ENCODE peak calls at places on chromosomes 3 and 15, in five cellular contexts. S is CD8-positive, alpha-beta memory T cell; B is left lung; E is right atrium auricular region; H is fibroblast of lung. X is an unnamed sample. For H3K9me3 and H3K4me1, the result is how much of the 10 kb centered on the place peaks cover.

GRCh38 chr3:157311633-157312365 is 124.9 kb upstream of the PTX3 start:
- DNase-seq in E (no peak), S (no peak), H (peak), B (no peak), X (no peak)

GRCh38 chr3:4977001-4977888 is 2.0 kb upstream of the BHLHE40 start:
- DNase-seq in E (peak), B (peak), S (peak), H (peak), X (peak)

GRCh38 chr3:63955036-63955650 is 43.0 kb upstream of the SCAANT1 start:
- DNase-seq in S (no peak), E (no peak), B (no peak), H (no peak), X (no peak)

GRCh38 chr3:146746190-146746589 is 141.0 kb upstream of the PLSCR5 start:
- DNase-seq in E (no peak), B (no peak), H (no peak), S (no peak), X (no peak)

GRCh38 chr3:133856316-133856715 is 39.4 kb downstream of the RAB6B start:
- DNase-seq in S (no peak), E (no peak), B (no peak), H (no peak), X (no peak)

GRCh38 chr15:94579261-94579660 is 347.9 kb downstream of the MCTP2 start:
- DNase-seq in S (no peak), H (no peak), E (no peak), B (no peak), X (no peak)

GRCh38 chr3:112327371-112327951 is 5.5 kb upstream of the CD200 start:
- DNase-seq in S (no peak), E (no peak), H (peak), B (no peak), X (no peak)

GRCh38 chr15:72168833-72169232 is 28.8 kb downstream of the GRAMD2A start:
- DNase-seq in S (no peak), H (no peak), B (no peak), E (no peak), X (no peak)

GRCh38 chr3:186825294-186825821 is 17.2 kb upstream of the ADIPOQ start:
- DNase-seq in B (no peak), S (no peak), E (no peak), H (peak), X (no peak)

GRCh38 chr3:63580151-63580550 is 72.3 kb upstream of the SNTN start:
- DNase-seq in S (no peak), H (no peak), E (no peak), B (no peak), X (no peak)

GRCh38 chr15:48425051-48425450 is 93.8 kb downstream of the DUT start:
- DNase-seq in B (no peak), E (no peak), S (no peak), H (no peak), X (no peak)

GRCh38 chr3:24496529-24497482 is 2.2 kb upstream of the THRB start:
- DNase-seq in B (peak), S (no peak), H (peak), E (peak), X (no peak)

GRCh38 chr3:170585008-170585936 is 603 bp downstream of the SLC7A14 start:
- DNase-seq in E (no peak), H (no peak), S (no peak), B (no peak), X (no peak)

GRCh38 chr15:55829826-55830225 is 86.9 kb upstream of the PRTG start:
- DNase-seq in S (no peak), H (no peak), B (no peak), E (no peak), X (peak)

GRCh38 chr3:113659121-113659531 is 37.3 kb downstream of the USF3 start:
- DNase-seq in E (no peak), B (no peak), S (no peak), H (no peak), X (no peak)

GRCh38 chr15:42691308-42691707 is 45.6 kb downstream of the CDAN1 start:
- DNase-seq in S (no peak), B (no peak), H (no peak), E (no peak), X (no peak)

GRCh38 chr15:101396484-101397261 is 92.8 kb downstream of the PCSK6 start:
- DNase-seq in B (no peak), E (no peak), H (no peak), S (no peak), X (no peak)

GRCh38 chr15:73631915-73632669 is 1.1 kb downstream of the NPTN start:
- DNase-seq in H (peak), S (no peak), B (peak), E (peak), X (no peak)

GRCh38 chr3:37243811-37244748 is 69.7 kb upstream of the LRRFIP2 start:
- DNase-seq in E (peak), H (peak), S (peak), B (peak), X (peak)

GRCh38 chr3:71576966-71577459 is 6.5 kb downstream of the FOXP1 start:
- DNase-seq in E (no peak), S (no peak), H (no peak), B (no peak), X (no peak)

GRCh38 chr3:11582123-11582968 is 61.4 kb downstream of the VGLL4 start:
- DNase-seq in B (peak), H (peak), E (peak), S (no peak), X (peak)

GRCh38 chr3:150544726-150545125 is 1.6 kb downstream of the SERP1 start:
- DNase-seq in E (no peak), H (peak), B (no peak), S (no peak), X (no peak)

GRCh38 chr3:143795849-143796248 is 52.4 kb downstream of the SLC9A9 start:
- DNase-seq in H (no peak), E (no peak), B (peak), S (no peak), X (no peak)

GRCh38 chr15:88454867-88455810 is 12.0 kb downstream of the MRPL46 start:
- DNase-seq in E (no peak), B (peak), S (peak), H (peak), X (no peak)

GRCh38 chr3:64203969-64204632 is 21.2 kb downstream of the PRICKLE2 start:
- DNase-seq in H (no peak), S (no peak), E (no peak), B (no peak), X (no peak)

GRCh38 chr3:88059380-88060160 is 515 bp downstream of the ZNF654 start:
- DNase-seq in B (peak), S (no peak), E (no peak), H (no peak), X (peak)
- H3K27ac ChIP-seq in B (peak), S (peak), E (peak), H (peak), X (peak)

DNA sequence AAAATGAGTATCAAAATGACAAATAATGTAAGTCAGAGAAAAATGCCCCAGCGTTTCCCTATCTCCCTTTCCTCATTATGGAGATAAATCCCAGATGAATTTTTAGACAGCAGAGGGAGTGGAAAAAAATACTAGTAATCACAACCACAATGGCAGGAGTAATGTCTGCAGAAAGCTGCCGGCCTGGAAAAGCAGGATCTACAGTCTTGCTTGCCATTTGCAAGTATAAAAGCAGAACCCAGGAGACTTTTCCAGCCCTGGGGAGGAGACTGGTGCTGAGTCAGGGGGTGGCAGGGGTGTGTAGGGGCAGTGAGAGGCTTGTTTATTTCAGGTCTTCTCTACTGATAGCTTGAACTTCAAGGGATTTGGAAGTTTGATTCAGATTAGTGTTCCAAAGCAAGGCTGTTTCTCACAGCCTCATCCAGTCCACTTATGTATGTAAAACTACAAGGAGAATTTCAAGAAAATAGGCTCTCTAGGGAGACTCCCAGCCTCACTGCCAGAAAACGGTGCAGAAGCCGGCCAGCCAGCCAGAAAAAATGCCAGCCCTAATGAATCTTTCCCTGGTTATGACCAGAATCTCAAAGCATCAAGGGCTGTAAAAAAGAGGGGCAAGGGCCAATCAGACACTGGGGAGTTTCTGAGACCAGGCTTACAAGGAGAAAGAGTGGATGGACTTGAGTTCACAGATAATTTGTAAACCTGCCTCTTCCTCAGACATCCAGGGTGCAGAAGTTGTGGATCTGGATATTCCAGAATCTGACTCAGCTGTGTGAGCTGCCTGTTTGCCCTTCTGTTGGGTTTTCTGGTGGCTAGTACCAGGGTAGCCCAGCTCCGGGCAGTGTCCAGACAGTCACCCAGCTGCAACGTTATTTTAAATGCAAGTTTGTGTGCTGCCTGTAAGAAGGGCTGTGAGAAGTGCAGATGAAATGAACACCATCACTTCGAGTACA is 1052.7 kb downstream of the TUSC7 start:
- DNase-seq in H (no peak), S (no peak), B (no peak), E (no peak), X (no peak)
- H3K9me3 ChIP-seq in H (under half), S (under half), B (under half), E (under half), X (under half)

DNA sequence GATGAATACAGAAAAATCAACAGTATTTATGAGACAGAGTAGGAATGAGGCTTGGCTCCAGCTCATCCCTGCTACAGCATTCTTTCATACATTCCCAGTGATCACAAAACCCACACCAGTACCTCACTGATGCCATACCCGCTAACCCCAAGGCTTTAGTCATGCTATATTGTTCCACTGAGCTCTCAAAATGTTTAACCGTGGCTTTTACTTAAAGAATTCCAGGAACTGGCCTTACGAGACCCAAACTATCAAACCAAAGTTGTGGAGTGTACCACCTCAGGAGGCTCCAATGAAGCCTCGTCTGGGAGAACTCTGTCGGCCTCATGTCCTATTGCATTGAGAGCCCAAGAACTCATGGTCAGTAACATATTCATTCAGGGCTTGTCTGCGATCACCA is 278.9 kb downstream of the ULK4 start:
- DNase-seq in E (no peak), B (no peak), S (no peak), H (peak), X (no peak)
- H3K4me1 ChIP-seq in E (under half), B (under half), S (under half), H (under half), X (under half)

GRCh38 chr15:90864507-90864906 is 3.9 kb upstream of the FURIN start:
- DNase-seq in B (no peak), H (no peak), S (no peak), E (no peak), X (no peak)

GRCh38 chr15:90863987-90864386 is 4.4 kb upstream of the FURIN start:
- DNase-seq in B (no peak), H (no peak), E (no peak), S (no peak), X (no peak)

GRCh38 chr15:90862487-90862886 is 5.9 kb upstream of the FURIN start:
- DNase-seq in H (no peak), B (no peak), S (no peak), E (no peak), X (no peak)

GRCh38 chr15:90860942-90861675 is 7.3 kb upstream of the FURIN start:
- DNase-seq in E (no peak), S (no peak), H (peak), B (no peak), X (no peak)

DNA sequence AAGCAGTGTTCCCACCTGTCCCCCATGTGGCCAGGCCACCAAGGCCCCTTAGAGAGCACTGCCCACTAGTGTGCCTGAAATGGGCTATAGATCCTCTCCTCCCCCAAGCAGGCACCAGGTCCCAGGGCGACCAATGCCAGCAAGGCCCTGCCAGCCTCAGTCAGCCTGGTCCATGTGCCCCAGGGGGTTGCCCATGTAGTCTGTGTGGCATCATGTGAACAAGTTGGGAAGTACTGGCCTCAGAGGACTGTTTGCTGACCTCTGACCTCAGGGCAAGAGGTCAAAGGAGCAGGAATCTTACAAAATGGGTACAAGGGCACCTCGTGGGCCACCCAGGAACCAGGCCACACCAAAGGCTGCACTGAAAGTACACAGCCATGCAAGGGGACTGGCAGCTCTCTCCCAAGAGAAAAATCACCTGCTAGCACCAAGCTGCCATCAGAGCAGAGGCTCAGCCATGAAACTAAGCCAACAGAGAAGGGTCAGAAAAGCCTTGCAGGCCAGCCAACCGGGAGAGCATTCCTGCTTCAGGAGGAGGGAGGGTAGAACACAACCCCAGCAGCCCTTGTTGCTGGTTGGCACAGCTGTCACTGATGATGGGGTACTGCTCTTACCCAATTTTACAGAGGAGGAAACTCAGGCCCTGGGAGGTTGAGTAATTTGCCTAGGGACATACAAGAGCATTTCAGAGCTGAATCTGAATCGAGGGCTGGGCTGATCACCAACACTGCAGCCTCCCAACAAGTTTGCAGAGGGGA is 5.2 kb upstream of the FURIN start:
- DNase-seq in B (peak), E (peak), H (no peak), S (no peak), X (no peak)
- H3K27ac ChIP-seq in B (no peak), E (peak), H (no peak), S (no peak), X (no peak)

DNA sequence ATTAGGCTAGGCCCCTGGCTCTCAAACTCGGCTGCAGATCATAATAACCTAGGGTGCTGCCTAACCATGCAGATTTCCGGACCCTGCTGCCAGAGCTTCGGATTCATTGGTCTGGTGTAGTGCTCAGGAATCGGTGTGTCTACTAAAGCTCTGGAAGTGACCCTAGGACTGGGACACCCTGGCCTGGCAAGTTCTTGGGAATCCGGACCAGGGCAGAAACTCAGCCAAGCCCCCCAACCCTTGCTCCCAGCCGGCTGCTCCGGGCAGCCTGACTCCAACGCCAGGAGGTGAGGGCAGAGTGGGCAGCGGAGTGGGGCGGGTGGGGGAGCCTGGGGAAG is 23.0 kb downstream of the IGDCC3 start:
- DNase-seq in E (no peak), B (no peak), S (no peak), H (no peak), X (no peak)
- H3K9me3 ChIP-seq in E (under half), B (under half), S (under half), H (under half), X (under half)

GRCh38 chr3:140816372-140816771 is 125.3 kb upstream of the SLC25A36 start:
- DNase-seq in S (no peak), E (no peak), H (no peak), B (no peak), X (no peak)
- H3K4me1 ChIP-seq in S (under half), E (under half), H (under half), B (under half), X (under half)

DNA sequence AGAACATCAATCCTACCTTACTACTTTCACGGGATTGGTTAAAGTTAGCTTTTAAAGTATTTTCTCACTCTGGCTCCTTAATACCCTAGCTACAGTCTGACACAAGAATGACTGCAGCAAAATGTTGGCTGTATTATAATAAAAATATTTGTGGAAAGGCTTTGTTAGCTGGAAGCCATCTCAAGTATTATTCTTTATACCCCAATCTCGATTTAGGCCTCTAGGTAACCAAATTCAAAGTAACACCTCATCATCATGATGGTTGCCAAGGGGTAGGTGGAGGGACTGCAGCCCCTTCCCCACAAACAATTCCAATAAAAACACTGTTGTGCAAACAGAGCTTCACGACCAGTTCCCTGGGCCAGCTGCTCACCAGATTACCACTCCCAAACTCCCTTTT is 786 bp upstream of the GMPS start:
- DNase-seq in E (no peak), B (no peak), S (no peak), H (no peak), X (no peak)
- H3K27ac ChIP-seq in E (peak), B (peak), S (peak), H (peak), X (peak)

GRCh38 chr15:95699578-95699977 is 630.9 kb upstream of the NR2F2 start:
- DNase-seq in E (no peak), S (no peak), H (no peak), B (no peak), X (no peak)
- H3K9me3 ChIP-seq in E (under half), S (under half), H (under half), B (half or more), X (under half)

GRCh38 chr3:185733980-185734724 is 90.7 kb downstream of the IGF2BP2 start:
- DNase-seq in S (no peak), E (no peak), H (peak), B (no peak), X (no peak)

GRCh38 chr3:185730550-185730949 is 94.3 kb downstream of the IGF2BP2 start:
- DNase-seq in S (no peak), E (no peak), B (no peak), H (no peak), X (no peak)

GRCh38 chr3:185734725-185735096 is 90.1 kb downstream of the IGF2BP2 start:
- DNase-seq in H (no peak), B (no peak), S (no peak), E (no peak), X (no peak)

GRCh38 chr3:185729335-185729715 is 95.5 kb downstream of the IGF2BP2 start:
- DNase-seq in S (no peak), H (peak), E (no peak), B (no peak), X (no peak)

DNA sequence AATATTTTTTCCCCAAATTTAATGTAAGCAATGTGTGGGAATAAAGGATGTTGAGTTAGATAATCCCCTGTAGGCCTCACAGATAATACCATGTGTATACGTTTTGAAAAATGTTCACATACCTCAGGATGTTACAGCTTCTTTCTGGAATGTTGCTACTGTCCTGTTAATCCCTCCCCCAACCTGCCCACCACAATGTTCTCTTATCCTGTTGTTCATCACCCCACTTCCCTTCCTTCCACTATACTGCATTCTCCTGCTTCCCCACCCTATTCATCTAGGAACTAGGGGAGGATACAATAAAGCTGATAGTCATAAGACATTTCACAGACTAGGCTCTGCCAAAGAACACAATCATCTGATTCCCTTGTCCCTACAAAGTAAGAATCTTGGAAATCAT is 92.1 kb downstream of the IGF2BP2 start:
- DNase-seq in S (no peak), E (no peak), B (no peak), H (no peak), X (no peak)
- H3K4me1 ChIP-seq in S (under half), E (under half), B (under half), H (under half), X (under half)